ENCODE peak calls at places on chromosomes 1 and 21, in four cellular contexts. V is HL-60, M is GM12878, O is K562. H is an unnamed sample.

GRCh38 chr1:56927986-56928385 is 37.8 kb downstream of the C8B start:
- DNase-seq in V (no peak), M (no peak), O (no peak), H (no peak)

GRCh38 chr1:81126989-81127571 is 673.7 kb upstream of the ADGRL2 start:
- DNase-seq in V (no peak), M (no peak), O (no peak), H (no peak)

GRCh38 chr21:34722684-34723300 is 54.0 kb downstream of the CLIC6 start:
- DNase-seq in V (no peak), M (no peak), O (peak; percentile 46), H (no peak)

GRCh38 chr1:72280714-72281113 is 1.6 kb downstream of the NEGR1 start:
- DNase-seq in V (no peak), M (no peak), O (no peak), H (no peak)

GRCh38 chr1:202086579-202087350 is 36.0 kb upstream of the GPR37L1 start:
- DNase-seq in V (no peak), M (no peak), O (no peak), H (no peak)

GRCh38 chr21:18522181-18522771 is 118.7 kb upstream of the TMPRSS15 start:
- DNase-seq in V (no peak), M (no peak), O (no peak), H (no peak)

GRCh38 chr1:162264108-162264507 is 112.5 kb downstream of the SPATA46 start:
- DNase-seq in V (no peak), M (no peak), O (no peak), H (no peak)

GRCh38 chr1:87074001-87074795 is 159.8 kb downstream of the HS2ST1 start:
- DNase-seq in V (no peak), M (no peak), O (no peak), H (no peak)

GRCh38 chr1:169526998-169527397 is 41.3 kb upstream of the SLC19A2 start:
- DNase-seq in V (no peak), M (no peak), O (no peak), H (no peak)

GRCh38 chr21:37101384-37101783 is 28.3 kb downstream of the TTC3 start:
- DNase-seq in V (no peak), M (no peak), O (no peak), H (no peak)

GRCh38 chr21:27047331-27048314 is 80.7 kb upstream of the ADAMTS5 start:
- DNase-seq in V (no peak), M (no peak), O (no peak), H (no peak)

GRCh38 chr1:152757747-152758146 is at the start of gene KPRP:
- DNase-seq in V (no peak), M (no peak), O (no peak), H (no peak)

GRCh38 chr21:41736423-41736822 is 30.4 kb downstream of the RIPK4 start:
- DNase-seq in V (no peak), M (no peak), O (no peak), H (no peak)

GRCh38 chr1:11918779-11919519 is 7.3 kb downstream of the KIAA2013 start:
- DNase-seq in V (no peak), M (no peak), O (no peak), H (no peak)

GRCh38 chr1:14715771-14716170 is 117.3 kb downstream of the KAZN start:
- DNase-seq in V (no peak), M (no peak), O (no peak), H (no peak)

GRCh38 chr1:110588991-110589390 is 17.2 kb downstream of the KCNA2 start:
- DNase-seq in V (no peak), M (no peak), O (no peak), H (no peak)

GRCh38 chr1:16903458-16903796 is 7.6 kb downstream of the RNU1-2 start:
- DNase-seq in V (no peak), M (no peak), O (no peak), H (no peak)

GRCh38 chr1:67133177-67133576 is 1.6 kb downstream of the C1orf141 start:
- DNase-seq in V (no peak), M (no peak), O (peak; percentile 52), H (no peak)

GRCh38 chr1:214901718-214902117 is 180.8 kb upstream of the KCNK2 start:
- DNase-seq in V (no peak), M (no peak), O (peak; percentile 8), H (no peak)

GRCh38 chr1:214900590-214900989 is 181.9 kb upstream of the KCNK2 start:
- DNase-seq in V (no peak), M (no peak), O (no peak), H (no peak)

GRCh38 chr1:214898718-214899117 is 183.8 kb upstream of the KCNK2 start:
- DNase-seq in V (no peak), M (no peak), O (no peak), H (no peak)

GRCh38 chr1:214899908-214900470 is 182.5 kb upstream of the KCNK2 start:
- DNase-seq in V (no peak), M (no peak), O (no peak), H (no peak)

DNA sequence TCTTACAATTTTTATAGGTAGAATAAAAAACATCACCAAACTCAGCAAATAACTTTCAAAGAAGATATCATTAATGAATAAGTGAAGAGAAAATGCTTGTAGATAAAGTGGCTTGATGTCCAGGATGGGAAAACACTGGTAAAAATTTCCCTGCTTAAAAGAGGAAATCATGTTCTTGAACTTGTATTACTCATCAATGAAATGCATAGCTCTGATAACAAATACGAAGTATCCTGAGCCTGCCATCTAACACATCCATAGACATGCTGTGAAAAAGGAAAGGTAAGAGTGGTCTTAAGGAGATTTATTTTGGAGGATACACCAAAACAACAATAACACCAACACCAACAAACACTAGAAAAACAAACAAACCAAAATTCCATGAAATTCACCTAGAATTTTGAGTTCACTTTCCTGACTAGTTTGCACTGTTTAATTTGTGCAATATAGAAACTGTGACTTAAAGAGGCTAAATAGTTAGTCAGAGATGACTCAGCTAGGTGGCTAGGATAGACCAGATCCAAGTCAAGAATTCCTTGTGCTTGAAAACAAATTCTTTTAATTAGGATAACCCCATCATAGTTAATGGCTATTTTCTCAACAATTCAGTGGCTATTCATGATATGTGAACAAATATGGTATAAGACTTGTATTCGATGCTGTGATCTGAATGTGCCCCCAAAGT is 179.8 kb upstream of the KCNK2 start:
- DNase-seq in V (no peak), M (no peak), O (no peak), H (no peak)
- TF ChIP-seq SPI1 in V (no peak), M (no peak), O (no peak), H (no peak)

GRCh38 chr1:100995196-100995983 is 30.2 kb downstream of the DPH5 start:
- DNase-seq in V (no peak), M (no peak), O (no peak), H (no peak)
- TF ChIP-seq SPI1 in V (no peak), M (no peak), O (no peak), H (no peak)

GRCh38 chr1:91546876-91547275 is 46.2 kb downstream of the CDC7 start:
- DNase-seq in V (no peak), M (no peak), O (no peak), H (no peak)
- TF ChIP-seq SPI1 in V (no peak), M (no peak), O (no peak), H (no peak)

DNA sequence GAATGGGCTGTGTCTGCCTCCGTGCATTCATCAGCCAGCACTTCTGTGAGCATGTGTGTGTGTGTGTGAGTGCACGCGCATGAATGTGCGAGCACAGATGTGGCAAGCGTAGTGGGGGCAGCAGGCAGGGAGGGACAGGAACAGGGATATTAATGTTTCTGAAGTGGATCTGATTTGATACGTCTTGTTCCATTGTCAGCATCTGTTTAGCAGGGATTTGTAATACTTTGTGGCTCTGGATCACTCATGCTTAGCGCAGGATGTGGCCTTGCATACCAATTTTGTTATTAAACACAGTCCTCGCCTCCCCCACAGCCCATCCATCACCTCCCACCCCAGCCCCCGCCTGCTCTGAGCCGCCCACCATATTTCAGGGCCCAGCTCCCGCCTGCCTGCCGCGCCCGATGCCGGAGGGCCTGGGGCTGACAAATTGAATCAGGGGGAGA is 52.4 kb downstream of the TMEM53 start:
- DNase-seq in V (no peak), M (no peak), O (no peak), H (no peak)
- TF ChIP-seq SPI1 in V (no peak), M (no peak), O (no peak), H (no peak)

H was measured in GM12891.